ENCODE peak calls at places on chromosomes 7 and 10, in ten cellular contexts. N is lower lobe of right lung; C is neural crest cell; F is activated CD4-positive, alpha-beta T cell treated with anti-CD3 and anti-CD28 coated beads for 48 hours; S is fibroblast of mammary gland; Q is NCI-H2081; U is HCT116; O is dermis microvascular lymphatic vessel endothelial cell; P is activated CD4-positive, CD25-positive, alpha-beta regulatory T cell; B is GOT3. H is an unnamed sample.

GRCh38 chr10:8189458-8189857 is 135.0 kb downstream of the GATA3 start:
- DNase-seq in N (no peak), C (no peak), F (no peak), S (no peak), Q (no peak), U (no peak), O (no peak), P (no peak), B (no peak), H (no peak)

GRCh38 chr7:101058355-101058754 is 26.9 kb upstream of the TRIM56 start:
- DNase-seq in N (peak), C (peak), F (peak), S (peak), Q (no peak), U (peak), O (peak), P (peak), B (peak), H (peak)

GRCh38 chr7:73768661-73769480 is 1.2 kb downstream of the CLDN3 start:
- DNase-seq in N (no peak), C (no peak), F (no peak), S (no peak), Q (peak), U (no peak), O (no peak), P (no peak), B (no peak), H (no peak)

GRCh38 chr10:58065529-58065815 is 202.2 kb downstream of the IPMK start:
- DNase-seq in N (no peak), C (no peak), F (no peak), S (no peak), Q (no peak), U (no peak), O (no peak), P (no peak), B (no peak), H (no peak)

GRCh38 chr7:100215895-100216294 is 3.9 kb upstream of the PVRIG start:
- DNase-seq in N (no peak), C (no peak), F (no peak), S (peak), Q (no peak), U (no peak), O (peak), P (no peak), B (no peak), H (no peak)

GRCh38 chr7:138865843-138866242 is 67.8 kb upstream of the ATP6V0A4 start:
- DNase-seq in N (no peak), C (no peak), F (peak), S (no peak), Q (no peak), U (no peak), O (no peak), P (no peak), B (no peak), H (peak)

GRCh38 chr10:80356563-80356999 is at the start of the genes DYDC1 and DYDC2:
- DNase-seq in N (peak), C (peak), F (peak), S (no peak), Q (peak), U (no peak), O (no peak), P (no peak), B (no peak), H (peak)

GRCh38 chr10:107098326-107098725 is 66.2 kb downstream of the SORCS1 start:
- DNase-seq in N (no peak), C (no peak), F (no peak), S (no peak), Q (no peak), U (no peak), O (no peak), P (no peak), B (no peak), H (no peak)

GRCh38 chr10:86632009-86632800 is 22.1 kb upstream of the OPN4 start:
- DNase-seq in N (no peak), C (peak), F (peak), S (peak), Q (peak), U (no peak), O (no peak), P (no peak), B (no peak), H (no peak)

GRCh38 chr10:79319372-79319771 is 27.9 kb upstream of the PPIF start:
- DNase-seq in N (peak), C (no peak), F (no peak), S (no peak), Q (no peak), U (no peak), O (no peak), P (no peak), B (no peak), H (no peak)

GRCh38 chr10:66714741-66715140 is 211.1 kb upstream of the LRRTM3 start:
- DNase-seq in N (no peak), C (no peak), F (no peak), S (no peak), Q (no peak), U (no peak), O (no peak), P (no peak), B (no peak), H (no peak)

GRCh38 chr10:44805461-44806210 is 105.5 kb upstream of the TMEM72 start:
- DNase-seq in N (no peak), C (no peak), F (no peak), S (no peak), Q (no peak), U (no peak), O (no peak), P (no peak), B (no peak), H (no peak)

GRCh38 chr10:104657458-104657857 is 16.4 kb downstream of the SORCS3 start:
- DNase-seq in N (no peak), C (no peak), F (no peak), S (no peak), Q (no peak), U (no peak), O (no peak), P (no peak), B (no peak), H (no peak)

GRCh38 chr7:20201380-20201779 is 15.8 kb downstream of the MACC1 start:
- DNase-seq in N (peak), C (no peak), F (no peak), S (no peak), Q (no peak), U (no peak), O (no peak), P (no peak), B (no peak), H (peak)

GRCh38 chr10:92142949-92143348 is 147.9 kb downstream of the CPEB3 start:
- DNase-seq in N (no peak), C (no peak), F (no peak), S (no peak), Q (no peak), U (no peak), O (no peak), P (no peak), B (no peak), H (peak)

GRCh38 chr10:30227481-30227880 is 121.6 kb downstream of the MTPAP start:
- DNase-seq in N (no peak), C (no peak), F (no peak), S (peak), Q (no peak), U (no peak), O (peak), P (no peak), B (no peak), H (no peak)

GRCh38 chr10:16477757-16478156 is 40.9 kb downstream of the PTER start:
- DNase-seq in N (no peak), C (no peak), F (no peak), S (no peak), Q (no peak), U (no peak), O (no peak), P (no peak), B (no peak), H (no peak)

GRCh38 chr10:79112898-79113431 is 44.2 kb downstream of the ZMIZ1 start:
- DNase-seq in N (peak), C (no peak), F (no peak), S (peak), Q (no peak), U (no peak), O (peak), P (no peak), B (peak), H (no peak)

GRCh38 chr7:13197501-13197900 is 510.1 kb downstream of the ARL4A start:
- DNase-seq in N (no peak), C (no peak), F (no peak), S (peak), Q (no peak), U (no peak), O (no peak), P (no peak), B (no peak), H (no peak)

H was measured in GM20000.